ENCODE peak calls at places on chromosomes 13 and 19, in five cellular contexts. O is head of caudate nucleus, Q is sigmoid colon, C is psoas muscle, L is breast epithelium. X is an unnamed sample.

GRCh38 chr13:33286143-33286542 is 588 bp upstream of the STARD13 start:
- DNase-seq in O (no peak), Q (no peak), C (no peak), L (no peak), X (no peak)

GRCh38 chr13:98796798-98797197 is 44.3 kb upstream of the SLC15A1 start:
- DNase-seq in O (no peak), Q (no peak), C (no peak), L (no peak), X (no peak)

GRCh38 chr13:73556902-73557301 is 498.1 kb downstream of the KLF5 start:
- DNase-seq in O (no peak), Q (no peak), C (no peak), L (no peak), X (no peak)

GRCh38 chr19:1018393-1018792 is 2.5 kb downstream of the TMEM259 start:
- DNase-seq in O (no peak), Q (no peak), C (no peak), L (no peak), X (no peak)

GRCh38 chr13:51025245-51025872 is 85.7 kb downstream of the C13orf42 start:
- DNase-seq in O (no peak), Q (no peak), C (no peak), L (no peak), X (no peak)

GRCh38 chr19:29287061-29287460 is 74.1 kb upstream of the UQCRFS1 start:
- DNase-seq in O (no peak), Q (no peak), C (no peak), L (no peak), X (no peak)

GRCh38 chr13:107205318-107206112 is 637.6 kb upstream of the ARGLU1 start:
- DNase-seq in O (peak), Q (no peak), C (peak), L (peak), X (peak)

GRCh38 chr19:46845959-46846459 is 4.6 kb downstream of the AP2S1 start:
- DNase-seq in O (no peak), Q (peak), C (no peak), L (no peak), X (no peak)

GRCh38 chr19:18020212-18021067 is 12.5 kb downstream of the ARRDC2 start:
- DNase-seq in O (peak), Q (peak), C (peak), L (peak), X (peak)

GRCh38 chr13:90950134-90950533 is 397.4 kb upstream of the MIR17HG start:
- DNase-seq in O (no peak), Q (no peak), C (no peak), L (no peak), X (no peak)

GRCh38 chr19:15249912-15250634 is 17.8 kb upstream of the EPHX3 start:
- DNase-seq in O (no peak), Q (peak), C (peak), L (no peak), X (no peak)

GRCh38 chr19:39544201-39544903 is 4.4 kb upstream of the EID2 start:
- DNase-seq in O (no peak), Q (no peak), C (no peak), L (no peak), X (no peak)

X was measured in Right ventricle myocardium inferior.